ENCODE peak calls at places on chromosome 12, in nine cellular contexts. B is pancreas; C is A673; D is effector memory CD4-positive, alpha-beta T cell; H is CD4-positive, CD25-positive, alpha-beta regulatory T cell; Q is uterus; X is adrenal gland; W is HCT116; P is Peyer's patch. V is an unnamed sample.

GRCh38 chr12:71981149-71981548 is 42.5 kb downstream of the TPH2 start:
- DNase-seq in B (no peak), C (no peak), D (no peak), H (no peak), Q (no peak), X (no peak), W (no peak), P (no peak), V (no peak)

GRCh38 chr12:68203460-68203875 is 22.1 kb downstream of the IL26 start:
- DNase-seq in B (no peak), C (no peak), D (no peak), H (peak; percentile 53), Q (no peak), X (no peak), W (no peak), P (no peak), V (no peak)

GRCh38 chr12:49058366-49059062 is 2.1 kb downstream of the KMT2D start:
- DNase-seq in B (no peak), C (no peak), D (no peak), H (no peak), Q (no peak), X (no peak), W (no peak), P (no peak), V (no peak)

GRCh38 chr12:52945389-52946232 is 3.3 kb upstream of the KRT18 start:
- DNase-seq in B (peak; percentile 66), C (peak; percentile 93), D (no peak), H (no peak), Q (no peak), X (no peak), W (no peak), P (peak; percentile 65), V (no peak)

GRCh38 chr12:72282721-72283120 is 10.6 kb downstream of the TRHDE start:
- DNase-seq in B (no peak), C (peak; percentile 21), D (no peak), H (no peak), Q (no peak), X (no peak), W (no peak), P (no peak), V (no peak)

GRCh38 chr12:112965643-112966042 is 12.7 kb upstream of the OAS2 start:
- DNase-seq in B (no peak), C (no peak), D (no peak), H (no peak), Q (no peak), X (no peak), W (no peak), P (no peak), V (no peak)

GRCh38 chr12:2998789-2999264 is 39.6 kb downstream of the TEAD4 start:
- DNase-seq in B (peak; percentile 72), C (no peak), D (no peak), H (no peak), Q (peak; percentile 86), X (no peak), W (no peak), P (no peak), V (peak; percentile 66)

GRCh38 chr12:31106101-31106803 is 32.6 kb downstream of the DDX11 start:
- DNase-seq in B (no peak), C (no peak), D (no peak), H (no peak), Q (no peak), X (no peak), W (no peak), P (no peak), V (no peak)

GRCh38 chr12:51773145-51773869 is 75.2 kb downstream of the FIGNL2 start:
- DNase-seq in B (no peak), C (peak; percentile 35), D (no peak), H (no peak), Q (no peak), X (no peak), W (peak; percentile 10), P (no peak), V (no peak)

DNA sequence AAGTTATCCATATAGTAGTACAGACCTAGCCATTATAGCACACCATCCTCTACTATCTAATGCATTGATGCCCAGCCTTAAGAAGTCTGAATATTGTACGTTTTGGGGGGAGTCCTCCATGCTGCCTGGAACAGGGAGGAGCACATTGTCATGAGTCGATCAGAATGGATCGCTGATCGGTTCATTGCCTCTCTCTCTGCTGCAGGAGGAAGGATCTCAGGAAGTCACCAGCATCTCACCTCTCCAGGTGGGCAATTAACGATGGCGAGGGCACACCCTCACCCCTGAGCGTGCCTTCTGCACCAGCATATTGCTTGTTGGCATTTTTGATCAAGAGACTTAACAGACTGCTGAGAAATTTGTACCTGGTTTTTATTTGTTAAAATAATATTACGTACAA is 11.5 kb downstream of the CCND2 start:
- DNase-seq in B (no peak), C (no peak), D (no peak), H (no peak), Q (no peak), X (no peak), W (no peak), P (no peak), V (peak; percentile 9)
- H3K36me3 ChIP-seq in B (no peaks in the 10 kb centered on the region), C (no peaks in the 10 kb centered on the region), D (peaks cover 96% of the 10 kb centered on the region), H (peaks cover 99% of the 10 kb centered on the region), Q (no peaks in the 10 kb centered on the region), X (no peaks in the 10 kb centered on the region), W (no peaks in the 10 kb centered on the region), P (peaks cover 81% of the 10 kb centered on the region), V (peaks cover 86% of the 10 kb centered on the region)

DNA sequence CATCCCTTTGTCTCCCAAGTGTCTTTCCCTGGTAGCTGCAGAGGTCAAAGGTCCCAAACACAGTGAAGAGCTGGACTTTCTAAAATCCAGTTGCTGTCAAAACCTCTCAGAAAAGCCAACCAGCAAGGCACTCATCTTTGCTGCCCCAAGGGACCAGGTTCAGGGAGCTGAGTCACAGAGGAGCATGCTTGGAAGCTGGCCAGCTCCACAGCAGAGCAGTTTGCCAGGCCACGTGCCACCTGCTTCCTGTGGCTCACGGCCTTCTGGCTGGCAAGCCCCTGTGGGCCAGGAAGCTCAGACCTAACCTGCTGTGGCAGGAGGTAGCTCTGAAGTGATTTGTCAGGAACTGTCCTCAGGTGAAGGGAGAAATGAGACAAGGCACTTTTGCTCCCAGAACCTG is 3.6 kb downstream of the ISCU start:
- DNase-seq in B (peak; percentile 81), C (peak; percentile 89), D (peak; percentile 56), H (peak; percentile 58), Q (peak; percentile 40), X (peak; percentile 98), W (peak; percentile 80), P (peak; percentile 84), V (peak; percentile 76)
- H3K36me3 ChIP-seq in B (no peaks in the 10 kb centered on the region), C (peaks cover 52% of the 10 kb centered on the region), D (peaks cover 38% of the 10 kb centered on the region), H (peaks cover 45% of the 10 kb centered on the region), Q (no peaks in the 10 kb centered on the region), X (no peaks in the 10 kb centered on the region), W (peaks cover 38% of the 10 kb centered on the region), P (peaks cover 58% of the 10 kb centered on the region), V (peaks cover 58% of the 10 kb centered on the region)

GRCh38 chr12:76901628-76902386 is 23.0 kb upstream of the CSRP2 start:
- DNase-seq in B (no peak), C (peak; percentile 67), D (no peak), H (no peak), Q (no peak), X (no peak), W (no peak), P (no peak), V (no peak)
- H3K36me3 ChIP-seq in B (no peaks in the 10 kb centered on the region), C (no peaks in the 10 kb centered on the region), D (no peaks in the 10 kb centered on the region), H (no peaks in the 10 kb centered on the region), Q (no peaks in the 10 kb centered on the region), X (no peaks in the 10 kb centered on the region), W (no peaks in the 10 kb centered on the region), P (no peaks in the 10 kb centered on the region), V (no peaks in the 10 kb centered on the region)

GRCh38 chr12:76047060-76047459 is 15.5 kb upstream of the PHLDA1 start:
- DNase-seq in B (no peak), C (no peak), D (no peak), H (no peak), Q (no peak), X (no peak), W (no peak), P (no peak), V (no peak)

GRCh38 chr12:76055393-76055792 is 23.8 kb upstream of the PHLDA1 start:
- DNase-seq in B (no peak), C (no peak), D (no peak), H (no peak), Q (no peak), X (no peak), W (no peak), P (no peak), V (no peak)

GRCh38 chr12:76047742-76048141 is 16.2 kb upstream of the PHLDA1 start:
- DNase-seq in B (no peak), C (no peak), D (no peak), H (no peak), Q (no peak), X (no peak), W (no peak), P (no peak), V (no peak)

DNA sequence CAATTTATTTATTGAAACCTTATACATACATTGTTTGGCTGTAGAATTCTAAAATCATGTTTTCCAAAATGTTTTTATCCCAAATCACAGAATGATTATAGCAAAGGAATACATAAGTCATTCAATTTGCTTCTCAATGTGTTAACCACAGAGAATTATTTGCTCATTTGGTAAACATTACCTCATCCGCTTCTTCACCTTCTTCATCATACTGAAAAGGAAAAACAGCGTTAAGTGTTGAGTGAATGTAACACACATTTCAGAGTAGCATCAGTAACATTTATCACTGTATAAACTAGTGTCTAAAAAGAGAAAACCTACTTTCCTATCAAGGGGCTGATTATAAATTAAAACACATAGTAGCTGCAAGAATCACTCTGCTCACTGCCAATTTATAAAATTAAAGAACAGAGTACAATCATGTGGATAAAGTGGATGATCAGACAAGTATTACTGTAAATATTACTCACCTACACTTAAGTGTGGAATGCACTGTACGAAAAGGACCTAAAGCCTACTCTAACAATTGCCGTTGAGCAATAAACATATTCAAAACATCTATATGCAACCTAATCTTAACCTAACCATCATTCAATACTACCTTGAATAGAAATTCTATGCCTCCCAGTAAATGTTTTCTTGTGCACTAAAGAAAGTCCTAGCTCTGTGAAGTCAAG is 18.1 kb upstream of the PHLDA1 start:
- DNase-seq in B (no peak), C (no peak), D (no peak), H (no peak), Q (no peak), X (no peak), W (no peak), P (no peak), V (no peak)
- H3K36me3 ChIP-seq in B (no peaks in the 10 kb centered on the region), C (peaks cover 91% of the 10 kb centered on the region), D (peaks cover 55% of the 10 kb centered on the region), H (peaks cover 71% of the 10 kb centered on the region), Q (no peaks in the 10 kb centered on the region), X (no peaks in the 10 kb centered on the region), W (peaks cover 47% of the 10 kb centered on the region), P (peaks cover 41% of the 10 kb centered on the region), V (peaks cover 59% of the 10 kb centered on the region)

GRCh38 chr12:132741620-132742019 is 20.0 kb downstream of the ANKLE2 start:
- DNase-seq in B (no peak), C (no peak), D (no peak), H (peak; percentile 24), Q (no peak), X (no peak), W (no peak), P (no peak), V (no peak)
- H3K36me3 ChIP-seq in B (peaks cover 3% of the 10 kb centered on the region), C (peaks cover 97% of the 10 kb centered on the region), D (peaks cover 77% of the 10 kb centered on the region), H (peaks cover 83% of the 10 kb centered on the region), Q (no peaks in the 10 kb centered on the region), X (no peaks in the 10 kb centered on the region), W (peaks cover 63% of the 10 kb centered on the region), P (peaks cover 98% of the 10 kb centered on the region), V (peaks cover 90% of the 10 kb centered on the region)

DNA sequence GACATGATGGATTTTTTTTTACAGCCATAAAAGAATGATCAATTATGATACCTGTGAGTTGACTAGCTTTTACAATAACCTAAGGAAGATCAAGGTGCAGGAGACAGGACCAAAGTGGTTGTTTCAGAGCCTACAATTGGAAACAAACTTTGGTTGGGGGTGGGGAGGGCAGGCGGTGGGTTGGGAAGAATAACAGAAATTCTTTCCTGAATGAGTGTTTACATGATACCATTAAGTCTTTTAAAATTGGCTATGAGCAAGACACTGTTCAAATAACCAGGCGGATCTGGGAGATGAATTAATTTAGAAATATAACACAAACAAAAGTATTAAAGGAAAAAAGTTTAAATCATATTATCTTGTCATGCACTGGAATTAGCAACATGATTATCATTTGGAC is 7.2 kb downstream of the NFYB start:
- DNase-seq in B (no peak), C (no peak), D (no peak), H (no peak), Q (no peak), X (no peak), W (no peak), P (no peak), V (no peak)
- H3K36me3 ChIP-seq in B (no peaks in the 10 kb centered on the region), C (peaks cover 52% of the 10 kb centered on the region), D (peaks cover 41% of the 10 kb centered on the region), H (peaks cover 64% of the 10 kb centered on the region), Q (no peaks in the 10 kb centered on the region), X (no peaks in the 10 kb centered on the region), W (peaks cover 18% of the 10 kb centered on the region), P (peaks cover 39% of the 10 kb centered on the region), V (peaks cover 49% of the 10 kb centered on the region)

V was measured in right atrium auricular region.